ENCODE peak calls at places on chromosomes 12 and 14, in six cellular contexts. M is AG09309, V is glutamatergic neuron, E is IMR-90, R is neural progenitor cell, F is colonic mucosa. D is an unnamed sample.

GRCh38 chr12:94107910-94108309 is 40.5 kb upstream of the PLXNC1 start:
- DNase-seq in M (no peak), F (no peak), R (no peak), E (no peak), V (no peak), D (no peak)

GRCh38 chr12:94969424-94969823 is 34.1 kb downstream of the NDUFA12 start:
- DNase-seq in F (no peak), E (no peak), R (no peak), V (no peak), M (no peak), D (no peak)

GRCh38 chr12:89470741-89471504 is 53.7 kb downstream of the GALNT4 start:
- DNase-seq in R (peak), V (no peak), F (no peak), E (peak), M (no peak), D (no peak)

GRCh38 chr12:58924652-58925051 is 4.3 kb upstream of the LRIG3 start:
- DNase-seq in E (no peak), F (no peak), V (no peak), M (no peak), R (no peak), D (no peak)

GRCh38 chr14:31059152-31059924 is 33.2 kb upstream of the STRN3 start:
- DNase-seq in V (no peak), R (peak), F (peak), E (peak), M (peak), D (no peak)

GRCh38 chr12:22100952-22101748 is 55.1 kb downstream of the CMAS start:
- DNase-seq in F (peak), V (peak), E (peak), R (peak), M (peak), D (peak)

GRCh38 chr12:79451365-79451764 is 239.4 kb downstream of the PAWR start:
- DNase-seq in M (no peak), V (no peak), R (no peak), E (no peak), F (no peak), D (no peak)

GRCh38 chr12:95205685-95206084 is 11.6 kb downstream of the FGD6 start:
- DNase-seq in E (peak), R (peak), F (no peak), M (peak), V (no peak), D (no peak)

GRCh38 chr14:57533214-57533613 is 39.6 kb upstream of the CCDC198 start:
- DNase-seq in M (no peak), V (peak), R (peak), E (no peak), F (no peak), D (no peak)
- TF ChIP-seq CTCF in M (peak), V (peak), R (peak), E (peak), F (no peak), D (peak)

GRCh38 chr12:90695415-90695814 is 259.6 kb downstream of the CCER1 start:
- DNase-seq in E (peak), F (no peak), V (no peak), R (no peak), M (no peak), D (no peak)
- TF ChIP-seq CTCF in E (peak), F (no peak), V (no peak), R (no peak), M (peak), D (no peak)

GRCh38 chr12:55703976-55704761 is 3.5 kb downstream of the ITGA7 start:
- DNase-seq in E (peak), F (no peak), V (no peak), R (no peak), M (no peak), D (no peak)

GRCh38 chr12:55707841-55708694 is at the start of gene ITGA7:
- DNase-seq in V (peak), M (no peak), F (peak), E (no peak), R (peak), D (peak)

GRCh38 chr12:55704824-55705780 is 2.6 kb downstream of the ITGA7 start:
- DNase-seq in M (no peak), V (no peak), R (no peak), E (no peak), F (no peak), D (no peak)

GRCh38 chr12:55706840-55707671 is 648 bp downstream of the ITGA7 start:
- DNase-seq in E (no peak), R (peak), V (peak), F (no peak), M (no peak), D (peak)

GRCh38 chr12:55705802-55706402 is 1.8 kb downstream of the ITGA7 start:
- DNase-seq in V (no peak), M (no peak), F (peak), E (no peak), R (peak), D (no peak)
- TF ChIP-seq CTCF in V (peak), M (peak), F (peak), E (peak), R (peak), D (no peak)

GRCh38 chr12:39503445-39503844 is 60.5 kb upstream of the KIF21A start:
- DNase-seq in M (no peak), V (no peak), F (no peak), E (no peak), R (no peak), D (no peak)
- TF ChIP-seq CTCF in M (peak), V (no peak), F (no peak), E (no peak), R (no peak), D (no peak)

GRCh38 chr12:6608592-6609311 is 1.6 kb upstream of the CHD4 start:
- DNase-seq in E (no peak), M (no peak), V (peak), R (no peak), F (no peak), D (no peak)
- TF ChIP-seq CTCF in E (no peak), M (no peak), V (no peak), R (no peak), F (no peak), D (no peak)

GRCh38 chr14:67883717-67884116 is 64.1 kb downstream of the RAD51B start:
- DNase-seq in F (no peak), V (no peak), E (peak), R (no peak), M (peak), D (no peak)
- TF ChIP-seq CTCF in F (no peak), V (no peak), E (peak), R (peak), M (no peak), D (no peak)

GRCh38 chr14:77376771-77377501 is at the start of the genes SAMD15 and TMED8:
- DNase-seq in V (peak), E (peak), R (peak), F (peak), M (peak), D (peak)
- TF ChIP-seq CTCF in V (no peak), E (peak), R (peak), F (peak), M (no peak), D (no peak)

DNA sequence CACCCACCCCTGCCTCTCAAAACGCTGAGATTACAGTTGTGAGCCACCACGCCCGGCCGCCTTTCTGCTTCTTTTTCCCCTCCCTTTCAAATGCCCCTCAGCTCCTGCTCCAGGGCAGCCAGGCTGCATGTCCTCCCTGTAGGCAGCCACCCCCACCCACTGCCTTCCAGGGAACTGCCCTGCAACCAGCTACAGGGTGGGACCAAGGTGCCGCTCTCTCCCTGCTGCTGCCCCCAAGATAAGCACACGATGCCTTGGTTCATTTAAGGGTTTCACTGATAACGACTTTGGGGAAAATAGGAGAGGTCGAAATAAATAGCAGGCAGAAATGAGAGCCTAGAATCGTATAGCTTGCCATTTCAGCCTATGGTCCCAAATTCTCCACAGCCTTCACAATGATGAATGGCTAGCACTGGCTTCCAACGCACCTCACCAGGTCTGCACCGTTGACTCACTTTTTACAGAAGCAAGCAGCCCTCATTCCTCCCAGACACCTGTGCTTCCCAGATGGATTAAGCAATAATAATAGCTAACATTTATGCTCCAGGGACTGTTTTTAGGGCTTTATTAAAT is 40.7 kb downstream of the ATG14 start:
- DNase-seq in E (no peak), V (no peak), R (no peak), M (no peak), F (no peak), D (no peak)
- TF ChIP-seq CTCF in E (no peak), V (no peak), R (no peak), M (no peak), F (no peak), D (no peak)